ENCODE peak calls at places on chromosome 16, in four cellular contexts. Z, O, G and W are unnamed samples.

GRCh38 chr16:54115558-54115957 is 171.0 kb downstream of the IRX3 start:
- DNase-seq in Z (no peak), O (no peak), G (no peak), W (no peak)

GRCh38 chr16:50068550-50068949 is 2.8 kb downstream of the HEATR3 start:
- DNase-seq in Z (no peak), O (peak; percentile 26), G (no peak), W (no peak)

GRCh38 chr16:87593710-87594258 is 8.5 kb upstream of the JPH3 start:
- DNase-seq in Z (no peak), O (no peak), G (no peak), W (no peak)

GRCh38 chr16:14284930-14285541 is 213.9 kb downstream of the MRTFB start:
- DNase-seq in Z (no peak), O (no peak), G (peak; percentile 28), W (peak; percentile 72)

GRCh38 chr16:69555437-69555836 is 10.3 kb upstream of the NFAT5 start:
- DNase-seq in Z (no peak), O (no peak), G (no peak), W (no peak)

GRCh38 chr16:84868829-84869457 is 49.2 kb downstream of the CRISPLD2 start:
- DNase-seq in Z (no peak), O (no peak), G (no peak), W (no peak)

GRCh38 chr16:4488486-4488967 is 12.3 kb downstream of the HMOX2 start:
- DNase-seq in Z (no peak), O (peak; percentile 24), G (no peak), W (no peak)

GRCh38 chr16:3054965-3055733 is 8.8 kb downstream of the MMP25 start:
- DNase-seq in Z (no peak), O (no peak), G (no peak), W (no peak)

GRCh38 chr16:84024854-84025253 is 17.7 kb downstream of the SLC38A8 start:
- DNase-seq in Z (no peak), O (no peak), G (no peak), W (peak; percentile 45)

GRCh38 chr16:88473666-88474534 is 20.8 kb downstream of the ZFPM1 start:
- DNase-seq in Z (no peak), O (no peak), G (no peak), W (no peak)

GRCh38 chr16:88967800-88968588 is 9.0 kb downstream of the CBFA2T3 start:
- DNase-seq in Z (no peak), O (no peak), G (no peak), W (no peak)

GRCh38 chr16:83578146-83578545 is 229.6 kb upstream of the HSBP1 start:
- DNase-seq in Z (no peak), O (no peak), G (no peak), W (no peak)

GRCh38 chr16:77191259-77191969 is 424 bp downstream of the MON1B start:
- DNase-seq in Z (peak; percentile 29), O (peak; percentile 11), G (no peak), W (no peak)

GRCh38 chr16:10386517-10387377 is 886 bp downstream of the ATF7IP2 start:
- DNase-seq in Z (no peak), O (no peak), G (no peak), W (no peak)

GRCh38 chr16:3486506-3487215 is 8.6 kb downstream of the C16orf90 start:
- DNase-seq in Z (no peak), O (no peak), G (no peak), W (no peak)

GRCh38 chr16:70437017-70437581 is 1.8 kb downstream of the ST3GAL2 start:
- DNase-seq in Z (no peak), O (peak; percentile 87), G (no peak), W (peak; percentile 17)